ENCODE peak calls at places on chromosomes 5 and 9, in nine cellular contexts. T is T-helper 9 cell, V is hippocampal formation, I is ELR, J is HEK293T, A is NCI-H1092 treated with DMSO at 0.1 percent for 48 hours, H is left ventricle myocardium inferior, K is A549, R is AG10803. P is an unnamed sample.

GRCh38 chr5:37792976-37793328 is 46.9 kb downstream of the GDNF start:
- DNase-seq in R (peak), J (no peak), I (peak), H (no peak), V (no peak), K (no peak), A (no peak), T (no peak), P (no peak)

GRCh38 chr5:1728846-1729245 is 70.8 kb downstream of the MRPL36 start:
- DNase-seq in R (no peak), H (no peak), K (no peak), V (no peak), J (no peak), T (no peak), I (no peak), A (no peak), P (no peak)

GRCh38 chr9:133948138-133948537 is 44.0 kb downstream of the VAV2 start:
- DNase-seq in T (no peak), V (no peak), R (no peak), J (no peak), K (no peak), A (no peak), H (peak), I (no peak), P (no peak)

GRCh38 chr5:83072946-83073345 is 4.2 kb downstream of the TMEM167A start:
- DNase-seq in J (no peak), V (no peak), K (no peak), R (peak), H (no peak), A (no peak), T (no peak), I (no peak), P (no peak)

GRCh38 chr5:6550628-6551027 is 82.2 kb downstream of the NSUN2 start:
- DNase-seq in T (no peak), R (no peak), V (no peak), H (no peak), J (no peak), I (no peak), K (no peak), A (no peak), P (no peak)

GRCh38 chr9:96031366-96031824 is 155.9 kb downstream of the ERCC6L2 start:
- DNase-seq in K (peak), R (no peak), A (peak), I (peak), V (no peak), H (peak), J (no peak), T (no peak), P (peak)

GRCh38 chr9:12798066-12798770 is 23.4 kb downstream of the LURAP1L start:
- DNase-seq in J (no peak), T (no peak), H (no peak), I (peak), A (peak), V (no peak), R (no peak), K (no peak), P (no peak)

GRCh38 chr5:78720997-78721396 is 72.4 kb upstream of the LHFPL2 start:
- DNase-seq in H (no peak), T (no peak), V (no peak), K (no peak), I (no peak), J (no peak), A (no peak), R (no peak), P (no peak)

GRCh38 chr5:139652788-139653241 is 4.7 kb downstream of the CXXC5 start:
- DNase-seq in R (no peak), V (no peak), J (no peak), T (no peak), A (no peak), I (no peak), K (no peak), H (peak), P (no peak)

GRCh38 chr5:91307023-91307422 is 76.1 kb downstream of the ARRDC3 start:
- DNase-seq in K (no peak), R (peak), V (no peak), J (no peak), T (no peak), I (no peak), H (peak), A (no peak), P (no peak)

GRCh38 chr5:126488362-126489065 is 65.3 kb downstream of the GRAMD2B start:
- DNase-seq in H (no peak), I (no peak), V (peak), R (no peak), T (no peak), K (no peak), J (no peak), A (no peak), P (peak)

GRCh38 chr9:70587143-70587710 is 172.8 kb upstream of the KLF9 start:
- DNase-seq in K (no peak), J (no peak), H (no peak), T (no peak), R (peak), I (peak), V (no peak), A (peak), P (no peak)

GRCh38 chr5:171624396-171624795 is 161.2 kb upstream of the SMIM23 start:
- DNase-seq in J (no peak), V (no peak), K (no peak), A (no peak), T (no peak), R (no peak), H (no peak), I (no peak), P (no peak)

GRCh38 chr9:108836771-108837170 is 19.0 kb downstream of the ACTL7B start:
- DNase-seq in R (no peak), A (no peak), H (no peak), V (no peak), K (no peak), I (peak), J (no peak), T (no peak), P (no peak)

GRCh38 chr9:132498811-132499210 is 83.6 kb upstream of the BARHL1 start:
- DNase-seq in K (no peak), V (no peak), T (no peak), R (no peak), A (no peak), J (no peak), I (peak), H (no peak), P (no peak)

GRCh38 chr9:33452828-33453271 is 5.5 kb upstream of the AQP3 start:
- DNase-seq in V (no peak), T (peak), R (peak), I (peak), A (peak), K (peak), H (peak), J (peak), P (peak)

GRCh38 chr5:93349613-93350012 is 231.4 kb downstream of the NR2F1-AS1 start:
- DNase-seq in T (no peak), H (no peak), J (no peak), I (peak), A (no peak), R (peak), V (peak), K (no peak), P (no peak)

GRCh38 chr5:61089351-61089750 is 72.9 kb downstream of the SMIM15 start:
- DNase-seq in T (no peak), I (peak), V (no peak), R (peak), A (no peak), K (no peak), H (no peak), J (no peak), P (no peak)

GRCh38 chr9:91433180-91433579 is 9.5 kb upstream of the NFIL3 start:
- DNase-seq in K (peak), R (peak), T (no peak), A (no peak), I (peak), H (no peak), J (no peak), V (peak), P (no peak)

GRCh38 chr5:157366741-157367684 is 93.0 kb upstream of the NIPAL4 start:
- DNase-seq in A (no peak), H (no peak), K (peak), V (no peak), I (peak), J (peak), R (peak), T (no peak), P (peak)

GRCh38 chr9:106420511-106420944 is 442.4 kb upstream of the ZNF462 start:
- DNase-seq in R (peak), V (no peak), A (no peak), H (no peak), T (no peak), J (no peak), I (peak), K (no peak), P (no peak)